ENCODE peak calls at places on chromosomes 5 and 9, in seven cellular contexts. V is adipocyte, L is endodermal cell, P is tibial artery, F is A549, U is right atrium auricular region, W is fibroblast of lung. R is an unnamed sample. For H3K9me3, the result is how much of the 10 kb centered on the place peaks cover.

GRCh38 chr5:39519566-39520231 is 94.9 kb upstream of the DAB2 start:
- DNase-seq in V (peak), L (no peak), P (no peak), F (peak), U (no peak), W (peak), R (no peak)

GRCh38 chr9:107638922-107639321 is 149.4 kb upstream of the KLF4 start:
- DNase-seq in V (peak), L (no peak), P (peak), F (peak), U (peak), W (peak), R (no peak)

GRCh38 chr9:125878241-125878640 is 131.1 kb downstream of the PBX3 start:
- DNase-seq in V (peak), L (no peak), P (no peak), F (no peak), U (no peak), W (no peak), R (no peak)

GRCh38 chr5:111754190-111754589 is 2.8 kb downstream of the NREP start:
- DNase-seq in V (no peak), L (no peak), P (no peak), F (no peak), U (no peak), W (no peak), R (no peak)

GRCh38 chr5:133962801-133963476 is 5.5 kb downstream of the C5orf15 start:
- DNase-seq in V (peak), L (no peak), P (no peak), F (no peak), U (no peak), W (peak), R (no peak)

GRCh38 chr9:34992376-34992951 is 2.9 kb downstream of the DNAJB5 start:
- DNase-seq in V (peak), L (peak), P (peak), F (peak), U (peak), W (peak), R (peak)

GRCh38 chr9:119596703-119597102 is 227.5 kb upstream of the BRINP1 start:
- DNase-seq in V (no peak), L (no peak), P (no peak), F (no peak), U (no peak), W (no peak), R (no peak)

GRCh38 chr5:11801061-11801460 is 103.2 kb downstream of the CTNND2 start:
- DNase-seq in V (no peak), L (no peak), P (no peak), F (no peak), U (no peak), W (no peak), R (no peak)

DNA sequence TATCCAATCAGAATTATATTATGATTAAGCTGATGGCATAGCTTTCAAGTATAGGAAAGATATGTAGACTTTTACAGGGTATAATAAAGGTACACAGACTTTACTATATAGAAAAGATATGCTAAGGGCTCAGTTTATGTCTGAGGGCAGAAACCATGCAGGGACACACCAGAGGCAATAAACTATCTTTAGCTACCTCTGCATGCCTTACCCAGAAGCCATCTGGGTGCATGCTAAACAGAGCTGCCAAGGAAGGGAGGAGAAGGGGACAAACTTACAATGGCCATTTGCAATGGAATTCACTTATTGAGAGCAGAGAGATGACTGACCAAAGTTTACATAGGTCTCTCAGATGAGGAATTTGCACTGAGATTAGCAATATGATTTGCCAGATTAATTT is 143.1 kb upstream of the NR4A3 start:
- DNase-seq in V (no peak), L (no peak), P (no peak), F (no peak), U (no peak), W (no peak), R (no peak)
- H3K9me3 ChIP-seq in V (under half), L (under half), P (under half), F (under half), U (under half), W (under half), R (under half)

GRCh38 chr5:179120951-179121666 is 60.9 kb downstream of the ZNF354C start:
- DNase-seq in V (no peak), L (peak), P (no peak), F (no peak), U (peak), W (no peak), R (no peak)
- H3K9me3 ChIP-seq in V (under half), L (under half), P (under half), F (under half), U (under half), W (under half), R (under half)

GRCh38 chr9:76581752-76582151 is 122.8 kb downstream of the GCNT1 start:
- DNase-seq in V (no peak), L (no peak), P (no peak), F (no peak), U (peak), W (no peak), R (no peak)

GRCh38 chr9:76583256-76583655 is 124.3 kb downstream of the GCNT1 start:
- DNase-seq in V (no peak), L (no peak), P (no peak), F (no peak), U (no peak), W (no peak), R (no peak)

GRCh38 chr9:76576344-76576743 is 117.4 kb downstream of the GCNT1 start:
- DNase-seq in V (peak), L (no peak), P (peak), F (no peak), U (no peak), W (peak), R (no peak)

GRCh38 chr9:76580188-76580587 is 121.2 kb downstream of the GCNT1 start:
- DNase-seq in V (no peak), L (no peak), P (no peak), F (no peak), U (peak), W (no peak), R (no peak)

DNA sequence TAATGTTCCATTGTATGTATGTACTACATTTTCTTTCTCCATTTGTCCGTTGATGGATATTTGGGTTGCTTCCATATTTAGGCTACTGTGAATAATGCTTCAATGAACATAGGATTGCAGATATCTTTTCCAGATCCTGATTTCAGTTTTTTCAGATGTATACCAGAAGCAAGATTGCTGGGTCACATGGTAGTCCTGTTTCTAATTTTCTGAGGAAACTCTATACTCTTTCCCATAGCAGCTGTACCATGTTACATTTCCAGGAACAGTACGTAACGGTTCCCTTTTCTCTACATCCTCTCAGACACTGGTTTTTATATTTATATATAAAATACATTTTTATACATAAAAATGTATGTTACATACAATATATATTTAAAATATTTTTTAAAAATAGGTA is 121.8 kb downstream of the GCNT1 start:
- DNase-seq in V (peak), L (no peak), P (no peak), F (no peak), U (no peak), W (no peak), R (no peak)
- H3K9me3 ChIP-seq in V (under half), L (under half), P (under half), F (under half), U (under half), W (under half), R (under half)

GRCh38 chr5:141490771-141491170 is 1.9 kb downstream of the PCDHGC5 start:
- DNase-seq in V (no peak), L (no peak), P (no peak), F (no peak), U (no peak), W (no peak), R (no peak)
- H3K9me3 ChIP-seq in V (under half), L (under half), P (under half), F (under half), U (under half), W (under half), R (under half)

GRCh38 chr9:1939926-1940368 is 75.2 kb upstream of the SMARCA2 start:
- DNase-seq in V (no peak), L (peak), P (no peak), F (peak), U (no peak), W (peak), R (no peak)
- H3K9me3 ChIP-seq in V (under half), L (under half), P (under half), F (under half), U (under half), W (under half), R (under half)

GRCh38 chr5:179146277-179146676 is 86.1 kb downstream of the ZNF354C start:
- DNase-seq in V (no peak), L (no peak), P (no peak), F (no peak), U (no peak), W (no peak), R (no peak)

GRCh38 chr5:179149278-179149677 is 89.1 kb downstream of the ZNF354C start:
- DNase-seq in V (no peak), L (no peak), P (no peak), F (no peak), U (no peak), W (no peak), R (no peak)

GRCh38 chr5:179150011-179150410 is 89.8 kb downstream of the ZNF354C start:
- DNase-seq in V (no peak), L (no peak), P (no peak), F (no peak), U (no peak), W (no peak), R (no peak)

GRCh38 chr5:179147991-179148702 is 88.0 kb downstream of the ZNF354C start:
- DNase-seq in V (no peak), L (no peak), P (no peak), F (no peak), U (no peak), W (no peak), R (no peak)

GRCh38 chr5:179148703-179149170 is 88.6 kb downstream of the ZNF354C start:
- DNase-seq in V (no peak), L (no peak), P (no peak), F (no peak), U (no peak), W (no peak), R (no peak)
- H3K9me3 ChIP-seq in V (under half), L (under half), P (under half), F (under half), U (under half), W (under half), R (under half)

GRCh38 chr9:8384126-8384525 is 584.5 kb upstream of the DMAC1 start:
- DNase-seq in V (no peak), L (no peak), P (no peak), F (no peak), U (no peak), W (no peak), R (no peak)
- H3K9me3 ChIP-seq in V (under half), L (under half), P (under half), F (under half), U (under half), W (under half), R (under half)

GRCh38 chr9:118268046-118268445 is 563.8 kb downstream of the TLR4 start:
- DNase-seq in V (no peak), L (no peak), P (no peak), F (no peak), U (no peak), W (no peak), R (no peak)

DNA sequence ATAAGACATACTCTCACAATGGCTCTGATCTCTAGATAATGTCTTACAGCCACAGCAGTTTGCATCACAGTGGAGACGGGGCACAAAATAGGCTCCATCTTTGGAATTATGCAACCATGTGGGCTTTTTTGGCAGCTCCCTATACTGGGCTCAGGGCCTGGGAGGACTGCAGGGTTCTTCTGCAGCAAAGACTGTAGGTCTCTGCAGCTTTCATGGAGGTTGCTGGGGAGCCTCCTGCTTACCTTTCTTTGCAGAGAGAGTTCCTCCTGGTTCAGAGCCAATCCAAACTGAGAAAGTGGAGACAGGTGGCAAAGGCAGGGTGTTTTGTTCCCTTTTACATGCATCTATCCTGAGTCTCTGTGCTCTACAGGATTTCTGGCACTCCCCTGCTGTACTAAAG is 558.0 kb downstream of the TLR4 start:
- DNase-seq in V (no peak), L (no peak), P (no peak), F (no peak), U (no peak), W (no peak), R (no peak)
- H3K9me3 ChIP-seq in V (under half), L (under half), P (under half), F (under half), U (under half), W (under half), R (under half)

GRCh38 chr5:141241496-141241895 is 3.7 kb upstream of the PCDHB15 start:
- DNase-seq in V (no peak), L (no peak), P (no peak), F (no peak), U (no peak), W (no peak), R (no peak)

GRCh38 chr5:141234109-141234508 is 11.0 kb downstream of the PCDHB14 start:
- DNase-seq in V (peak), L (no peak), P (no peak), F (no peak), U (no peak), W (peak), R (no peak)

DNA sequence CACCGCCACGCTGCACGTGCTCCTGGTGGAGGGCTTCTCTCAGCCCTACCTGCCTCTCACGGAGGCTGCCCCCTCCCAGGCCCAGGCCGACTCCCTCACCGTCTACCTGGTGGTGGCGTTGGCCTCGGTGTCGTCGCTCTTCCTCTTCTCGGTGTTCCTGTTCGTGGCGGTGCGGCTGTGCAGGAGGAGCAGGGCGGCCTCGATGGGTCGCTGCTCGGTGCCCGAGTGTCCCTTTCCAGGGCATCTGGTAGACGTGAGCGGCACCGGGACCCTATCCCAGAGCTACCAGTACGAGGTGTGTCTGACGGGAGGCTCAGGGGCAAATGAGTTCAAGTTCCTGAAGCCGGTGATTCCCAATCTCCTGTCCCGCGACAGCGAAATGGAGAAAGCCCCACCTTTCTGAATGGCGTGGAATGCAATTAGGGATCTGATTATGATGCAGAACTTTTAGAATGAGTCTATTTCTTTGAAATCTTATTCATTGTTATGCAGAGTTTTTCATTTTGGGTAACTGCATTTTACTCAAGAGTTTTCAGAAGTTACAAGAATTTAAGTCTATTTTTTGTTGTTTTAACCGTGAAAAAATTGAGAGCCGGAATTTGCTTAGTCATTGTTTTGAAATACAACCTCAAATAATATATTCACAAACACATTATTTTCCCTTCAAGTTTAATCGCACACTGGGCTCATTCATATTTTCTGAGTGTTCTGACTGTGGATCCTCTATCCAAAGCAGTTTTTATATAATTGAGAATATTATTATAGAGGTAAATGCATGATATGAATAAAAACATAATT is 8.5 kb upstream of the PCDHB15 start:
- DNase-seq in V (no peak), L (no peak), P (no peak), F (no peak), U (no peak), W (no peak), R (no peak)
- H3K9me3 ChIP-seq in V (half or more), L (under half), P (under half), F (under half), U (half or more), W (under half), R (half or more)

DNA sequence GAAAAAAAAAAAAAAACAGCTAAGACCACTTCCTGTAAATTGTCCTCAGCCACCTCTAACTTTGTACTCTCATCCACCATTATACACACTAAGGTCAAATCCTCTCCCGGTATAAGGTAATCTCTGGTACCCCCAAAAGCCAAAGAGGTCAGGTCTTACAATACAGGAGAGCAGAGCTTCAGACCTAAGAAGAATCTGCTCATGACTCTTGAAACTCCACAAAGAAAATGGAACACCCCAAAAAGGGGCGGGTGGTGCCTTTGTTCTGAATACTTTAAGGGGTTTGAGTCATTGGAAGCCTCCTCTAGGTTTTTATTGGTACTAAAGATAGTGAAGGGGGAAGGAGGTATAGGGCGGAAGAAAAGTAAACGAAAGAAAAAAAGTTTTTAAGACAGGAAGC is 69.8 kb downstream of the COL15A1 start:
- DNase-seq in V (no peak), L (no peak), P (no peak), F (no peak), U (no peak), W (no peak), R (no peak)
- H3K9me3 ChIP-seq in V (under half), L (half or more), P (under half), F (under half), U (under half), W (under half), R (under half)

R was measured in thoracic aorta.